ENCODE peak calls at places on chromosome 22, in ten cellular contexts. X, U, K, Q, O, S, J, G, P and W are unnamed samples.

GRCh38 chr22:49674479-49674830 is 153.2 kb downstream of the BRD1 start:
- DNase-seq in G (no peak), J (no peak), S (no peak), P (no peak), O (no peak), U (no peak), X (no peak), Q (no peak), K (peak), W (no peak)

GRCh38 chr22:19765477-19766234 is 5.1 kb downstream of the TBX1 start:
- DNase-seq in X (peak), U (peak), G (no peak), S (no peak), Q (no peak), J (no peak), O (no peak), K (no peak), P (no peak), W (no peak)

GRCh38 chr22:19902245-19902699 is 39.3 kb upstream of the COMT start:
- DNase-seq in X (no peak), U (peak), S (no peak), P (no peak), K (no peak), Q (no peak), O (no peak), J (no peak), G (no peak), W (no peak)

GRCh38 chr22:48782817-48783511 is 1044.7 kb downstream of the BRD1 start:
- DNase-seq in G (no peak), S (no peak), J (no peak), K (no peak), Q (no peak), X (no peak), O (peak), P (no peak), U (peak), W (peak)

GRCh38 chr22:24247011-24247507 is 2.2 kb upstream of the GGT5 start:
- DNase-seq in P (peak), J (no peak), G (no peak), S (no peak), U (no peak), O (no peak), K (no peak), Q (peak), X (no peak), W (no peak)

GRCh38 chr22:21650823-21651520 is 8.9 kb downstream of the SDF2L1 start:
- DNase-seq in G (no peak), J (no peak), Q (no peak), U (peak), X (no peak), K (no peak), P (no peak), O (no peak), S (no peak), W (no peak)

GRCh38 chr22:38419864-38420172 is 35.2 kb downstream of the KCNJ4 start:
- DNase-seq in X (no peak), S (no peak), P (no peak), J (no peak), G (no peak), O (no peak), K (no peak), Q (no peak), U (no peak), W (no peak)

GRCh38 chr22:47209547-47210023 is 447.1 kb downstream of the TBC1D22A start:
- DNase-seq in O (peak), K (no peak), P (no peak), U (no peak), Q (no peak), G (no peak), S (no peak), J (no peak), X (no peak), W (no peak)

GRCh38 chr22:50269573-50270301 is 443 bp downstream of the MAPK11 start:
- DNase-seq in J (no peak), P (peak), K (no peak), G (peak), S (no peak), Q (peak), U (peak), O (no peak), X (peak), W (peak)

GRCh38 chr22:41048791-41049717 is 43.3 kb upstream of the EP300 start:
- DNase-seq in J (no peak), X (no peak), O (no peak), Q (peak), G (no peak), P (peak), K (peak), U (peak), S (peak), W (no peak)

GRCh38 chr22:42770941-42771647 is 50.4 kb upstream of the A4GALT start:
- DNase-seq in U (no peak), J (no peak), G (no peak), K (no peak), X (no peak), S (no peak), O (no peak), P (no peak), Q (no peak), W (no peak)

DNA sequence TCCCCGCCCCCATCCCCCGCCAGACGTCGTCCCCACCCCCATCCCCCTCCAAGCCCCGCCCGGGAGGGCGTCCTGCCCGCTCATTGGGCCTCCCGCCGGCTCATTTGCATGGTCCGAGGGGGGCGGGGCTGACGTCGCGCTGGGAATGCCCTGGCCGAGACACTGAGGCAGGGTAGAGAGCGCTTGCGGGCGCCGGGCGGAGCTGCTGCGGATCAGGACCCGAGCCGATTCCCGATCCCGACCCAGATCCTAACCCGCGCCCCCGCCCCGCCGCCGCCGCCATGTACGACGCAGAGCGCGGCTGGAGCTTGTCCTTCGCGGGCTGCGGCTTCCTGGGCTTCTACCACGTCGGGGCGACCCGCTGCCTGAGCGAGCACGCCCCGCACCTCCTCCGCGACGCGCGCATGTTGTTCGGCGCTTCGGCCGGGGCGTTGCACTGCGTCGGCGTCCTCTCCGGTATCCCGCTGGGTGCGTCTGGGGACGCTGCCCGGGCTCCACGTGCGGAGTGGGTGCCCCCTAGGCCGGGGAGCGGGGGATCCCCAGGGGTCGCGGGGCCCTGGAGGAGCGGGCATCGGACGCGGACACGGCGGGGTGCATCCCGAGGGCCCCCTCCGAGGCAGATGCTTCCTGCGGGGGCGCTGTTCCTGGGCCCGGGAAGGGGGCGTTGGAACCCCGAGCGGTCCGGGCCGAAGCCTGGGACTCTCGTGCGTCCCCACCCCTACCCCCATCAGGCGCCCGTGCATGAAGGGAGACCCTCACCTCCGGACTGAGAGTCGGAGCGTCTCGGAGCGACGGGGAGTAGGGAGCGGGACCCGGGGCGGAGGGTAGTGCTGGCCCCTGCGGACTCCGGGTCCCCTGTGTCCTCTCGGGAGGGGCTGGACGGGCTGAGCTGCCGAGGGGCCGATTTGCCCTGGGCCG is at the start of gene PNPLA3:
- DNase-seq in S (peak), O (no peak), P (peak), X (peak), G (peak), K (peak), J (peak), Q (peak), U (peak), W (peak)
- TF ChIP-seq CTCF in S (no peak), O (no peak), P (no peak), X (no peak), G (no peak), K (no peak), J (peak), Q (peak), U (peak), W (no peak)

DNA sequence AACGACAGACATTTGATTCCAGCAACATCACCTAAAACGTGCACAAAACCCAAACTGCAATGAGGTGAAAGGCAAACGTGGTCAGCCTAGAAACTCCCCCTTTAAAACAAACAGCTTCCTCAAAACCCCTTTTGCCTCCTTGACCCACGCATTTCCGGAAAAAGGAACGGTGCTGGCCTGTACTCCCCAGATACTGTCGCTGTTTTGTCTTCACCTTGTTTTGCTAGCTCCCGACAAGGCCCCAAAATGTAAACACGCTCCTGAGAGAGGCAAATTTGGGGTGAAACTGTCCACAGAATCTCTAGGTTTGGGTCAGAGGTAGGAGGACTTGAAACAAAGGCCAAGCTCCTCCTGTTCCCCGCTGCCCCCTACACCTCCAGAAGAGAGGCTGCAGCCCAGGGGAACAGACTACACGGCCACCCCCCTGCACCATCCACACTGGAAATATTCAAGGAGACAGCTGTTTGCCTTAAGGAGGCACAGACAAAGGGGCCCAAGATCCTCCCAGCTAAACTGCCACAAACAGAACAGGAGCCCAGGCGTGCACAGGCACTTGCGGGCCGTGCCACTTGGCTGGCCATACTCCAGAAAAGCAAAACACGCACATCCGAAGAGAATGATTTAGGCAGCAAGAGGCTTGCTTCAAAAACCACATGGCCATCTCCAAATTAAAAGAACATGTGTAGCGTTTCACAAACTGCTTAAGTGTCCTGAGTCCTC is 160.6 kb upstream of the GRK3 start:
- DNase-seq in Q (peak), X (peak), J (no peak), O (no peak), U (peak), G (peak), P (peak), S (no peak), K (no peak), W (peak)
- TF ChIP-seq CTCF in Q (no peak), X (no peak), J (no peak), O (no peak), U (peak), G (no peak), P (no peak), S (no peak), K (no peak), W (no peak)

GRCh38 chr22:32986773-32987050 is 71.5 kb downstream of the SYN3 start:
- DNase-seq in Q (no peak), O (no peak), P (no peak), S (no peak), K (no peak), J (no peak), U (no peak), G (no peak), X (no peak), W (no peak)
- TF ChIP-seq CTCF in Q (no peak), O (no peak), P (no peak), S (no peak), K (no peak), J (no peak), U (no peak), G (no peak), X (no peak), W (no peak)

DNA sequence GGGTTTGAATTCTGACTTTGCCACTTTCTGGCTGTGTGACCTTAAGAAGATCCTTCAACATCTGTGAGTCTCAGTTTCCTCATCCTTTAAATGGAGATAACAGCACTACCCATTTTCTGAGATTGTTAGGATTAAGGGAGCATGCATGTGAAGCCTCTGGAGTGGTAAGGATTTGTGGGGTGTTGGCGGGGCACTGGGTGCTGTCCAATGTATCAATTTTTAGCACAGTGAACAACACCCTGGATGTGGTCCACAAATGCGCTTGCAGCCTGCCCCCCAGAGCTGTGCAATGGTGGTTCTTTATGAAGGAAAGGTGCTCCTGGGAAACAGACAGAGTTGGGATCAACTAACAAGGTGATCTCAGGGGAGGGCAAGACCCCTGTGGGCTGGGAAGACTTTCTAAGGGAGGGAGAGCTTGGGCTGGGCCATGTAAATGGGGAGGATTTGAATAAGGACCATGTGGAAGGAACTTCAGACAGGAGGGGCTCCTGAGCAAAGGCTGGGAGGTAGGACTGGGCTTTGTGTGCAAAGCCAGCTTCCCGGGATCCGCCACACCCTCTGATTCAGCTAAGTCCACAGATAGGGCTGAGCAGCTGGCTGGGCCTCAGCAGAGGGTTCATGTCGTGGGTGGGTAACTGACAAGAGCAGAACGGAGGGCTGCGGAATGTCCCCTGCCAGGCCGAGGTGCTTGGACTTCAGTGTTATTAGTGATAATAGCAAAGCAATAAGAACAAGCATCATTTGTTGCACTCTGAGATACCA is 22.7 kb upstream of the RASD2 start:
- DNase-seq in S (no peak), X (no peak), J (no peak), G (no peak), U (peak), O (no peak), K (no peak), P (no peak), Q (no peak), W (no peak)
- TF ChIP-seq CTCF in S (no peak), X (no peak), J (no peak), G (no peak), U (no peak), O (no peak), K (no peak), P (no peak), Q (no peak), W (no peak)

DNA sequence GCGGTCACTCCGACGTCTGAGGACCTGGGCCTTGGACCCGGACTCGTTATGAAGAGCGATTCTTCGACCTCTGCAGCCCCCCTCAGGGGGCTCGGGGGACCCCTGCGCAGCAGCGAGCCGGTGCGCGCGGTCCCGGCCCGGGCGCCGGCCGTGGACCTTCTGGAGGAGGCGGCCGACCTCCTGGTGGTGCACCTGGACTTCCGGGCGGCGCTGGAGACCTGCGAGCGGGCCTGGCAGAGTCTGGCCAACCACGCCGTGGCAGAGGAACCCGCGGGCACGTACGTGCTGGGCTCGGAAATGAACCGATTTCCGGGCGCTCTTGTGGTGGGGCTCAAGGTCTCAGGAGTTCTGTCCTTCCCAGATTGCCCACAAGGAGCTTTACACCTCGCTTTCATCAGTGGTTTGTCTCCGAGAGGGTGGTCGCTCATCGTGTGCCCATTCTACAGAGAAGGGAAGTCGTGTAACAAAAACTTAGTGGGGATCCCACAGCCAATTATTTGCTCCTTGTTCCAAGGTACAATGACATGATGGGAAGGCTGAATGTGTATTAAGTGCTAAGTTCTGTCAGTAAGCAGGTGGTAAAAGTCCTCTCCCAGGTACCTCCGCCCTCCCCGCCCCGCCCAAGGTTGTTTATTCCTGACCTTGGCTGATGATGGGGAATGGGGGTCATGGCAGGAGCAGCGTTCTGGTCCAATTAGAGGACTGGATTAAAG is 695 bp downstream of the PEX26 start:
- DNase-seq in J (no peak), X (no peak), Q (peak), S (peak), O (no peak), G (peak), K (peak), U (peak), P (no peak), W (peak)
- TF ChIP-seq CTCF in J (no peak), X (no peak), Q (peak), S (no peak), O (no peak), G (no peak), K (no peak), U (no peak), P (no peak), W (peak)

DNA sequence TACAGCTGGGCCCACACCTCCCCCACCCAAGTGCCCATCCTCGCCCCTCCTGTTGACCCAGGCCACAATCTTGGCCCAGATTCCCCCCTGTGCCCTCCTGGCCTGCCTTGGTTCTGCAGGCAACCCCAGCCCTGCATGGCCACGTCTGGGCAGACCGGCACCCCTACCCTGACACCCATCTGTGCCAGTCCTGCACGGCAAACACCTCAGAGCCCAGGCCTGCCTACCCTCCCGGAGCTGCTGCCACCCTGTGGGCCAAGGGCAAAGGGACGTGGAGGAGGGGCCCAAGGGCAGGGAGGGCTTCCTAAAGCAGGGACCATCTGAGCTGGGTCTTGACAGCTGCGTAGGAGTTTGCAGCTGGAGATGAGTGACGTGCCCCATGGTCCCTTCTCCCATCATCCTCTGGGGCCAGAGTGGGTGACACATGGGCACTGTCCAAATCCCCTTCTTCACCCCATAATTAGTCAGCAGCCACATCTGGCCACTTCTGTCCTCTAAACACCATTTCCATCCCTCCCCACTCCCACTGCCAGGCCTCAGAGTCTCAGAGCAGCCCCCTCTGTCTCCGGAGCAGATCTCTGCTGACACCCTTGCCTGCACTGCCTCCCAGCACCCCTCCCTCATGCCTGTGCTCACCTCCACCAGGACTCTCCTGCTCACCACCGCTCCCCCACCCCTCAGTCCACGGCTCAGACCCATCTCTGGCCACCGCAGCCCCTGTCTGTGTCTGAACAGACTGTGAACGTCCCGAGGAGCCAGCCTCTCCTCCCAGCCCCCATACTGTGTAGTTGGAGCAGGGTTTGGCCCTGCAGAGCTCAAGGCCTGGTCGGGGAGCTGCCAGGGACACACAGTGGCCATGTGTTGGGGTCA is 35.6 kb upstream of the PPARA start:
- DNase-seq in X (no peak), K (no peak), J (no peak), P (no peak), O (no peak), U (no peak), S (no peak), G (no peak), Q (no peak), W (no peak)
- TF ChIP-seq CTCF in X (no peak), K (no peak), J (no peak), P (no peak), O (no peak), U (no peak), S (no peak), G (no peak), Q (no peak), W (no peak)

DNA sequence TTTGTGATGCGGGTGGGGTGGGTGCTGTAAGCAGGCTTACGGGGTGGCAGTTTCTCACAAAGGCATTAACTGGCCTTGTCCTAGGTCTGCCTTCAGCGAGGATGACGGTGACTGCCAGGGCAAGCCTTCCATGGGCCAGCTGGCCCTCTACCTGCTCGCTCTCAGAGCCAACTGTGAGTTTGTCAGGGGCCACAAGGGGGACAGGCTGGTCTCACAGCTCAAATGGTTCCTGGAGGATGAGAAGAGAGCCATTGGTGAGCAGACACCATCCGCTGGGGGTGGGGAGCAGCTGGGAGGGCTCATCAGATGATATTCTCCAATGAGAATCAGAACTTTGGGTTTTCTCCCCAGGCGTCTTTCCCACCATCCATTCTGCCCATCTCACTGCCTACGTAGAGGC is 5.8 kb downstream of the TCN2 start:
- DNase-seq in J (no peak), S (no peak), P (no peak), K (no peak), X (no peak), U (no peak), G (no peak), O (no peak), Q (no peak), W (no peak)
- TF ChIP-seq CTCF in J (no peak), S (no peak), P (no peak), K (no peak), X (no peak), U (peak), G (no peak), O (no peak), Q (no peak), W (no peak)

DNA sequence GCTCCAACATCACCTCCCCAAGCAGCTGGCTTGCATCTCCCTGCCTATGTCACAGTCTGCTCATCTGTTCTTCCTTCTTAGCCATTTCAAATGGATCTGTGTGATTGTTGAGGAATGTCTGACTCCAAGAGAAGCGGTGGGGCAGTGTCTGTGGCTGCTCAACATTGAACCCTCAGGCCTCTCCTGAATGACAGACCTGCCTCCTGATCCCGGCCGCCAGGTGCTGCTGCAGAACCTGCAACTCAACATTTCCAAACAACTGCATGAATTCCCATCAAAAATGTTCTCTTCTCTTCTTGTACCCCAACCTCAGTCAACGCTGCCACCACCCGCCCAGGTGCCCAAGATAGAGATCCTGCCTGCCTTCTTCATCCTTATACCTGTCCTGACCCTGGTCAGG is 132.5 kb downstream of the FBXO7 start:
- DNase-seq in Q (no peak), K (no peak), G (no peak), J (no peak), U (no peak), O (no peak), P (no peak), X (no peak), S (no peak), W (no peak)
- TF ChIP-seq CTCF in Q (no peak), K (no peak), G (no peak), J (no peak), U (no peak), O (no peak), P (no peak), X (no peak), S (no peak), W (no peak)